ENCODE peak calls at places on chromosomes 1 and 21, in nine cellular contexts. S is stimulated activated CD4-positive, alpha-beta T cell treated with anti-CD3 and anti-CD28 coated beads, Interleukin-1b, Interleukin-23, amount 100 ng/mL, for 4 hours; O is aorta; M is GM10248; W is body of pancreas; T is progenitor cell of endocrine pancreas; Q is naive thymus-derived CD4-positive, alpha-beta T cell; A is GM12891; C is IMR-90. D is an unnamed sample.

GRCh38 chr1:44256762-44257554 is 43.7 kb downstream of the DMAP1 start:
- DNase-seq in S (no peak), O (no peak), M (no peak), W (no peak), T (no peak), Q (no peak), A (no peak), C (no peak), D (no peak)

GRCh38 chr21:42032968-42033367 is 22.8 kb upstream of the ZBTB21 start:
- DNase-seq in S (no peak), O (peak; percentile 61), M (no peak), W (no peak), T (no peak), Q (no peak), A (no peak), C (no peak), D (no peak)

GRCh38 chr1:95035536-95035935 is 37.2 kb downstream of the ALG14 start:
- DNase-seq in S (no peak), O (no peak), M (no peak), W (no peak), T (no peak), Q (no peak), A (no peak), C (peak; percentile 97), D (no peak)

GRCh38 chr1:152495066-152495675 is 15.4 kb upstream of the LCE5A start:
- DNase-seq in S (no peak), O (no peak), M (peak; percentile 37), W (no peak), T (no peak), Q (no peak), A (peak; percentile 35), C (no peak), D (peak; percentile 10)

GRCh38 chr1:231893400-231894102 is 267.0 kb downstream of the DISC1 start:
- DNase-seq in S (no peak), O (no peak), M (no peak), W (no peak), T (no peak), Q (no peak), A (no peak), C (no peak), D (no peak)

GRCh38 chr1:201904579-201904978 is 15.9 kb downstream of the SHISA4 start:
- DNase-seq in S (no peak), O (peak; percentile 84), M (no peak), W (no peak), T (no peak), Q (no peak), A (no peak), C (peak; percentile 94), D (no peak)

GRCh38 chr1:201676061-201676644 is 137.2 kb downstream of the NAV1 start:
- DNase-seq in S (no peak), O (no peak), M (no peak), W (peak; percentile 57), T (no peak), Q (no peak), A (no peak), C (peak; percentile 39), D (no peak)

GRCh38 chr1:47951026-47951425 is 46.2 kb downstream of the TRABD2B start:
- DNase-seq in S (no peak), O (no peak), M (no peak), W (no peak), T (no peak), Q (no peak), A (no peak), C (no peak), D (no peak)

GRCh38 chr1:226424228-226425003 is 16.5 kb upstream of the PARP1 start:
- DNase-seq in S (no peak), O (no peak), M (peak; percentile 49), W (no peak), T (no peak), Q (peak; percentile 44), A (no peak), C (peak; percentile 10), D (no peak)

GRCh38 chr1:163295949-163296348 is 25.8 kb upstream of the NUF2 start:
- DNase-seq in S (no peak), O (no peak), M (no peak), W (no peak), T (no peak), Q (no peak), A (no peak), C (peak; percentile 60), D (no peak)

GRCh38 chr1:154476791-154477190 is 25.2 kb upstream of the TDRD10 start:
- DNase-seq in S (no peak), O (no peak), M (no peak), W (no peak), T (no peak), Q (no peak), A (no peak), C (no peak), D (no peak)

GRCh38 chr1:32014199-32014936 is 700 bp downstream of the KHDRBS1 start:
- DNase-seq in S (no peak), O (peak; percentile 83), M (peak; percentile 51), W (peak; percentile 42), T (peak; percentile 24), Q (no peak), A (no peak), C (peak; percentile 36), D (peak; percentile 47)

GRCh38 chr1:157115429-157115838 is 15.8 kb upstream of the ETV3L start:
- DNase-seq in S (no peak), O (no peak), M (no peak), W (no peak), T (no peak), Q (no peak), A (no peak), C (no peak), D (no peak)

GRCh38 chr1:155206891-155207577 is 663 bp downstream of the THBS3 start:
- DNase-seq in S (peak; percentile 90), O (peak; percentile 95), M (peak; percentile 81), W (peak; percentile 83), T (peak; percentile 77), Q (peak; percentile 88), A (peak; percentile 86), C (peak; percentile 74), D (peak; percentile 82)

GRCh38 chr1:118788372-118788955 is 199.7 kb downstream of the TBX15 start:
- DNase-seq in S (no peak), O (peak; percentile 23), M (no peak), W (no peak), T (no peak), Q (no peak), A (no peak), C (no peak), D (no peak)

D was measured in T-helper 2 cell treated with Interferon-gamma antibody and Interleukin-4, amounts not matched to agents 5 μg/mL and 100 μg/mL, for 36 hours.